ENCODE peak calls at places on chromosomes 13 and 19, in four cellular contexts. One of them, this sample, is unnamed. For H3K4me1, the result is how much of the 10 kb centered on the place peaks cover.

GRCh38 chr13:79349011-79349410 is 57.0 kb downstream of the RBM26 start:
- DNase-seq in thoracic aorta: no peak
- DNase-seq in breast epithelium: no peak
- DNase-seq in naive thymus-derived CD4-positive, alpha-beta T cell: no peak
- DNase-seq in this sample: no peak

GRCh38 chr13:44238011-44238421 is 135.6 kb upstream of the SERP2 start:
- DNase-seq in thoracic aorta: no peak
- DNase-seq in breast epithelium: no peak
- DNase-seq in naive thymus-derived CD4-positive, alpha-beta T cell: no peak
- DNase-seq in this sample: no peak

GRCh38 chr19:2428027-2428690 is 773 bp upstream of the TIMM13 start:
- DNase-seq in thoracic aorta: no peak
- DNase-seq in breast epithelium: peak
- DNase-seq in naive thymus-derived CD4-positive, alpha-beta T cell: no peak
- DNase-seq in this sample: no peak

GRCh38 chr19:5001547-5002131 is 32.7 kb downstream of the KDM4B start:
- DNase-seq in thoracic aorta: no peak
- DNase-seq in breast epithelium: no peak
- DNase-seq in naive thymus-derived CD4-positive, alpha-beta T cell: peak
- DNase-seq in this sample: no peak

GRCh38 chr19:53951436-53951835 is 11.3 kb upstream of the CACNG8 start:
- DNase-seq in thoracic aorta: no peak
- DNase-seq in breast epithelium: no peak
- DNase-seq in naive thymus-derived CD4-positive, alpha-beta T cell: no peak
- DNase-seq in this sample: no peak

GRCh38 chr13:80199067-80199466 is 141.9 kb downstream of the SPRY2 start:
- DNase-seq in thoracic aorta: no peak
- DNase-seq in breast epithelium: no peak
- DNase-seq in naive thymus-derived CD4-positive, alpha-beta T cell: no peak
- DNase-seq in this sample: no peak

GRCh38 chr13:57627663-57628062 is 3.9 kb upstream of the PCDH17 start:
- DNase-seq in thoracic aorta: no peak
- DNase-seq in breast epithelium: no peak
- DNase-seq in naive thymus-derived CD4-positive, alpha-beta T cell: no peak
- DNase-seq in this sample: no peak

GRCh38 chr13:79485014-79485441 is 4.1 kb downstream of the NDFIP2 start:
- DNase-seq in thoracic aorta: no peak
- DNase-seq in breast epithelium: no peak
- DNase-seq in naive thymus-derived CD4-positive, alpha-beta T cell: no peak
- DNase-seq in this sample: no peak

GRCh38 chr19:13082192-13083007 is 20.3 kb downstream of the LYL1 start:
- DNase-seq in thoracic aorta: no peak
- DNase-seq in breast epithelium: no peak
- DNase-seq in naive thymus-derived CD4-positive, alpha-beta T cell: no peak
- DNase-seq in this sample: no peak

GRCh38 chr13:113650731-113651148 is 7.3 kb downstream of the ATP4B start:
- DNase-seq in thoracic aorta: no peak
- DNase-seq in breast epithelium: no peak
- DNase-seq in naive thymus-derived CD4-positive, alpha-beta T cell: no peak
- DNase-seq in this sample: no peak

GRCh38 chr19:29019403-29019802 is 193.5 kb downstream of the UQCRFS1 start:
- DNase-seq in thoracic aorta: no peak
- DNase-seq in breast epithelium: no peak
- DNase-seq in naive thymus-derived CD4-positive, alpha-beta T cell: no peak
- DNase-seq in this sample: no peak

GRCh38 chr19:8831832-8832131 is 322 bp downstream of the ZNF558 start:
- DNase-seq in thoracic aorta: no peak
- DNase-seq in breast epithelium: no peak
- DNase-seq in naive thymus-derived CD4-positive, alpha-beta T cell: no peak
- DNase-seq in this sample: no peak

GRCh38 chr19:33217881-33218280 is 7.8 kb downstream of the SLC7A10 start:
- DNase-seq in thoracic aorta: no peak
- DNase-seq in breast epithelium: no peak
- DNase-seq in naive thymus-derived CD4-positive, alpha-beta T cell: no peak
- DNase-seq in this sample: no peak

GRCh38 chr19:1290699-1291651 is 5.3 kb downstream of the EFNA2 start:
- DNase-seq in thoracic aorta: no peak
- DNase-seq in breast epithelium: no peak
- DNase-seq in naive thymus-derived CD4-positive, alpha-beta T cell: no peak
- DNase-seq in this sample: no peak

GRCh38 chr13:40452038-40452666 is 214.3 kb downstream of the FOXO1 start:
- DNase-seq in thoracic aorta: no peak
- DNase-seq in breast epithelium: no peak
- DNase-seq in naive thymus-derived CD4-positive, alpha-beta T cell: no peak
- DNase-seq in this sample: no peak

GRCh38 chr19:8585894-8586750 is 8.9 kb upstream of the MYO1F start:
- DNase-seq in thoracic aorta: no peak
- DNase-seq in breast epithelium: no peak
- DNase-seq in naive thymus-derived CD4-positive, alpha-beta T cell: no peak
- DNase-seq in this sample: peak

GRCh38 chr13:40273173-40274000 is 393.1 kb downstream of the FOXO1 start:
- DNase-seq in thoracic aorta: no peak
- DNase-seq in breast epithelium: peak
- DNase-seq in naive thymus-derived CD4-positive, alpha-beta T cell: no peak
- DNase-seq in this sample: no peak

GRCh38 chr19:7159105-7159933 is 89.8 kb downstream of the ZNF557 start:
- DNase-seq in thoracic aorta: peak
- DNase-seq in breast epithelium: no peak
- DNase-seq in naive thymus-derived CD4-positive, alpha-beta T cell: no peak
- DNase-seq in this sample: peak

GRCh38 chr19:54173951-54174817 is 1.2 kb upstream of the TMC4 start:
- DNase-seq in thoracic aorta: no peak
- DNase-seq in breast epithelium: no peak
- DNase-seq in naive thymus-derived CD4-positive, alpha-beta T cell: no peak
- DNase-seq in this sample: no peak

GRCh38 chr13:23899555-23899954 is 2.3 kb upstream of the C1QTNF9B start:
- DNase-seq in thoracic aorta: no peak
- DNase-seq in breast epithelium: no peak
- DNase-seq in naive thymus-derived CD4-positive, alpha-beta T cell: peak
- DNase-seq in this sample: no peak

GRCh38 chr13:27965343-27965739 is 3.8 kb downstream of the CDX2 start:
- DNase-seq in thoracic aorta: no peak
- DNase-seq in breast epithelium: no peak
- DNase-seq in naive thymus-derived CD4-positive, alpha-beta T cell: no peak
- DNase-seq in this sample: no peak

DNA sequence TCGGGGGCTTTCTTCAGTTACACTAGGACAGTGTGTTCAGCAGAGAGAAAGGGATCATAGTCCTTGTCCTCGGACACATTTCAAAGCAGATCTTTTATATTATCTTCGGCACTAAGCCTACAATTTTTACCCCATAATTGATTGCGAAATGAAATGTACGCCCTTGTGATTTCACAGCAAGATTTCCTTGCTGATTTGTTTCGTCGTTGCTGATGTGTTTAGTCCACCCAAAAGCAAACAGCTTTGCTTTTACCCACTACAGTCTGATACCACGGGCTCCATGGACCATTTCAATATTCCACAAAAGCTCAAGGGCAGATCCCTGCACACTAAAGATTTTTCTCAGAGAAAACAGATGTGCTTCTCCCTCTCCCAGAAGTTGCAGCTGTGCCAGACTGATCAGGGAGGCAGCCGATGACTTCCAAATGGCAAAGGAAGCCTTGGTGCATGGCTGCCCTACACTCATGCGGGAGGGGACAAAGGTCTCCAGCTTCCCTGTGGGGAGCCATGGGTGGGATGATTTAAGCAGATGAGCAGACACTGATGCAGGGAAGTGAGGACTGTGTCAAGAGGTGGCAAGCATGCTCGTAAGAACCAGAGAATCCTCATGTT is 81.2 kb downstream of the STK24 start:
- DNase-seq in thoracic aorta: no peak
- DNase-seq in breast epithelium: no peak
- DNase-seq in naive thymus-derived CD4-positive, alpha-beta T cell: no peak
- DNase-seq in this sample: no peak
- H3K4me1 ChIP-seq in thoracic aorta: under half
- H3K4me1 ChIP-seq in breast epithelium: under half
- H3K4me1 ChIP-seq in naive thymus-derived CD4-positive, alpha-beta T cell: under half
- H3K4me1 ChIP-seq in this sample: under half

GRCh38 chr13:110921209-110921608 is 6.3 kb upstream of the ANKRD10 start:
- DNase-seq in thoracic aorta: no peak
- DNase-seq in breast epithelium: no peak
- DNase-seq in naive thymus-derived CD4-positive, alpha-beta T cell: no peak
- DNase-seq in this sample: no peak
- H3K27ac ChIP-seq in thoracic aorta: no peak
- H3K27ac ChIP-seq in breast epithelium: no peak
- H3K27ac ChIP-seq in naive thymus-derived CD4-positive, alpha-beta T cell: no peak
- H3K27ac ChIP-seq in this sample: no peak

DNA sequence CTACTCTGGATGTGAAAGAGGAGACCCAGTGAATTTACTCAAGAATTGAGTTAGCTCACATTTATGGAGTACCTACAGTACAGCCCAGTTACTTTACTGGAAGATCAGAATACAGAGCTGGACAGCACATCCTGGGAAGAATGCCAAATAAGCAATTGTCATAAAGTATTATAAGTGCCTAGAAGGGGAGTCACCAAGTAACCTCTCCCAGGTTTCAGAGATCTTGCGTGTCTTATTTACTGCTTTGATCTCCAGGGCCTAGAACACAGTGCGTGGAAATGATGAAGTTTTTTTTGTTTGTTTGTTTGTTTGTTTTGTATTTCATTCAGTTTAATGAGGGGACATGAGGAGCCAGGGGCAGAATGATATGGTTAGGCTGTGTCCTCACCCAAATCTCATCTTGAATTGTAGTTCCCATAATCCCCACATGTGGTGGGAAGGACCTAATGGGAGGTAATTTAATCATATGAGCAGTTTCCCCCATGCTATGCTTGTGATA is 5.1 kb downstream of the GARRE1 start:
- DNase-seq in thoracic aorta: no peak
- DNase-seq in breast epithelium: no peak
- DNase-seq in naive thymus-derived CD4-positive, alpha-beta T cell: no peak
- DNase-seq in this sample: no peak
- H3K4me1 ChIP-seq in thoracic aorta: under half
- H3K4me1 ChIP-seq in breast epithelium: under half
- H3K4me1 ChIP-seq in naive thymus-derived CD4-positive, alpha-beta T cell: under half
- H3K4me1 ChIP-seq in this sample: half or more

GRCh38 chr19:55353803-55354697 is 469 bp downstream of the COX6B2 start:
- DNase-seq in thoracic aorta: no peak
- DNase-seq in breast epithelium: peak
- DNase-seq in naive thymus-derived CD4-positive, alpha-beta T cell: peak
- DNase-seq in this sample: peak
- H3K27ac ChIP-seq in thoracic aorta: no peak
- H3K27ac ChIP-seq in breast epithelium: peak
- H3K27ac ChIP-seq in naive thymus-derived CD4-positive, alpha-beta T cell: no peak
- H3K27ac ChIP-seq in this sample: no peak

This sample was measured in heart right ventricle.